ENCODE peak calls at places on chromosomes 1 and 21, in six cellular contexts. L is HFFc6, V is A549, W is transverse colon, J is choroid plexus epithelial cell, O is ascending aorta. P is an unnamed sample.
A peak's percentile ranks its signal among the peaks of the same experiment; 100 is the strongest.

GRCh38 chr21:39850333-39850732 is 16.9 kb upstream of the PCP4 start:
- DNase-seq in L (no peak), V (no peak), W (no peak), J (no peak), O (no peak), P (no peak)

GRCh38 chr1:7070389-7071029 is 285.3 kb downstream of the CAMTA1 start:
- DNase-seq in L (peak; percentile 50), V (peak; percentile 52), W (peak; percentile 57), J (peak; percentile 80), O (peak; percentile 76), P (peak; percentile 49)

GRCh38 chr1:161932668-161933067 is 91.0 kb downstream of the OLFML2B start:
- DNase-seq in L (no peak), V (no peak), W (peak; percentile 9), J (no peak), O (no peak), P (no peak)

GRCh38 chr1:36369061-36369470 is 16.7 kb downstream of the STK40 start:
- DNase-seq in L (peak; percentile 56), V (peak; percentile 85), W (peak; percentile 90), J (peak; percentile 77), O (peak; percentile 87), P (peak; percentile 64)

GRCh38 chr1:10659646-10660540 is 136.6 kb downstream of the CASZ1 start:
- DNase-seq in L (no peak), V (no peak), W (no peak), J (no peak), O (no peak), P (no peak)

GRCh38 chr1:85580046-85580411 is 532 bp upstream of the CCN1 start:
- DNase-seq in L (peak; percentile 84), V (peak; percentile 34), W (no peak), J (peak; percentile 82), O (peak; percentile 77), P (no peak)

GRCh38 chr1:1627261-1627841 is 4.6 kb upstream of the MMP23B start:
- DNase-seq in L (no peak), V (no peak), W (peak; percentile 88), J (no peak), O (no peak), P (no peak)

GRCh38 chr1:71462247-71462646 is 381.4 kb upstream of the ZRANB2 start:
- DNase-seq in L (no peak), V (no peak), W (no peak), J (no peak), O (no peak), P (no peak)

GRCh38 chr1:16237343-16237830 is 404 bp upstream of the CPLANE2 start:
- DNase-seq in L (peak; percentile 56), V (no peak), W (no peak), J (no peak), O (no peak), P (no peak)

GRCh38 chr21:27246741-27247140 is 279.9 kb upstream of the ADAMTS5 start:
- DNase-seq in L (peak; percentile 70), V (no peak), W (no peak), J (peak; percentile 59), O (no peak), P (peak; percentile 80)

GRCh38 chr1:207691814-207692213 is 46.9 kb downstream of the CR1L start:
- DNase-seq in L (peak; percentile 72), V (no peak), W (no peak), J (no peak), O (no peak), P (no peak)

GRCh38 chr1:10673305-10673704 is 123.1 kb downstream of the CASZ1 start:
- DNase-seq in L (no peak), V (no peak), W (no peak), J (no peak), O (no peak), P (no peak)

GRCh38 chr1:21543598-21543997 is 34.4 kb downstream of the ALPL start:
- DNase-seq in L (no peak), V (no peak), W (no peak), J (no peak), O (no peak), P (no peak)

GRCh38 chr1:94807742-94808491 is 12.2 kb upstream of the SLC44A3 start:
- DNase-seq in L (no peak), V (no peak), W (peak; percentile 78), J (peak; percentile 30), O (no peak), P (peak; percentile 27)

GRCh38 chr1:100219879-100220278 is 29.8 kb downstream of the DBT start:
- DNase-seq in L (no peak), V (no peak), W (no peak), J (peak; percentile 6), O (no peak), P (peak; percentile 9)

GRCh38 chr1:157431751-157432150 is 120.6 kb downstream of the FCRL5 start:
- DNase-seq in L (peak; percentile 12), V (no peak), W (no peak), J (peak; percentile 9), O (no peak), P (peak; percentile 58)

DNA sequence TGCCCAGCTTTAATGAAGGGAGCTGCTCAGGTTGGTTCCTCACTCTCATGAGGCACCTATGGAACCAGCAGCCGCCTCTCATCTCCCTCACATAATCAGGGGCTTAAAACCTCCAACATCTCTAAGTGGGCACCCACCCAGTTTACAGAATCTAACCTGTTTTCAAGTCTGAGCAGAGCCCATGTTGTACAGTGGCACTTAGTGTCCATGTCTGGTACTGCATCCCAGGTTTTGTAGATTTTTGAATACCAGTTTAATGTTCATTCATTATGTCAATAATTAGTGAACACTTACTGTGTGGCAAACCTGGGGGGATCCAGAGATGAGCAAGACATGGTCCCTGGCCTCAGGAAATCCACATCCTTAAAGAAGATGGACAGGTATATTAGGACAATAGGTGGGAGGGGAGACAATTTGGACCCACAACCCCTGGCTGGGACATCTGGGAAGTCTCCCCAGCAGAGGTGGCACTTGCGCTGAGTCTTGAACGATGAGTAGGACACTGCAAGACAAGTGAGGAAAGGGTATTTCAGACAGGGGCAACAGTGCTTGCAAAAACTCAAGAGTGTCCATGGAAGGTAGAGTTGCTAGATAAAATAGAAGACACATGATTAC is 83.3 kb downstream of the LACTBL1 start:
- DNase-seq in L (peak; percentile 28), V (peak; percentile 41), W (no peak), J (peak; percentile 70), O (no peak), P (peak; percentile 41)
- TF ChIP-seq CTCF in L (peak; percentile 92), V (peak; percentile 59), W (peak; percentile 74), J (peak; percentile 88), O (peak; percentile 65), P (peak; percentile 82)

GRCh38 chr1:66243548-66244130 is 290.3 kb upstream of the SGIP1 start:
- DNase-seq in L (no peak), V (no peak), W (no peak), J (no peak), O (no peak), P (peak; percentile 32)

GRCh38 chr1:66237722-66238479 is 296.1 kb upstream of the SGIP1 start:
- DNase-seq in L (no peak), V (no peak), W (no peak), J (peak; percentile 18), O (no peak), P (no peak)

GRCh38 chr1:66242646-66243547 is 291.1 kb upstream of the SGIP1 start:
- DNase-seq in L (peak; percentile 89), V (peak; percentile 41), W (peak; percentile 86), J (peak; percentile 96), O (peak; percentile 92), P (peak; percentile 87)

GRCh38 chr1:66240491-66241484 is 293.2 kb upstream of the SGIP1 start:
- DNase-seq in L (no peak), V (no peak), W (no peak), J (peak; percentile 51), O (no peak), P (no peak)

GRCh38 chr1:66239834-66240233 is 294.1 kb upstream of the SGIP1 start:
- DNase-seq in L (no peak), V (no peak), W (no peak), J (peak; percentile 38), O (no peak), P (peak; percentile 9)
- TF ChIP-seq CTCF in L (peak; percentile 52), V (no peak), W (no peak), J (peak; percentile 13), O (no peak), P (peak; percentile 25)

GRCh38 chr1:246149543-246149942 is 357.5 kb downstream of the SMYD3 start:
- DNase-seq in L (no peak), V (no peak), W (no peak), J (no peak), O (no peak), P (no peak)

GRCh38 chr1:246153796-246154212 is 353.3 kb downstream of the SMYD3 start:
- DNase-seq in L (no peak), V (no peak), W (no peak), J (no peak), O (no peak), P (no peak)

GRCh38 chr1:246155923-246156322 is 351.2 kb downstream of the SMYD3 start:
- DNase-seq in L (peak; percentile 43), V (no peak), W (no peak), J (peak; percentile 54), O (no peak), P (no peak)

GRCh38 chr1:246152986-246153431 is 354.1 kb downstream of the SMYD3 start:
- DNase-seq in L (no peak), V (no peak), W (no peak), J (no peak), O (no peak), P (no peak)

DNA sequence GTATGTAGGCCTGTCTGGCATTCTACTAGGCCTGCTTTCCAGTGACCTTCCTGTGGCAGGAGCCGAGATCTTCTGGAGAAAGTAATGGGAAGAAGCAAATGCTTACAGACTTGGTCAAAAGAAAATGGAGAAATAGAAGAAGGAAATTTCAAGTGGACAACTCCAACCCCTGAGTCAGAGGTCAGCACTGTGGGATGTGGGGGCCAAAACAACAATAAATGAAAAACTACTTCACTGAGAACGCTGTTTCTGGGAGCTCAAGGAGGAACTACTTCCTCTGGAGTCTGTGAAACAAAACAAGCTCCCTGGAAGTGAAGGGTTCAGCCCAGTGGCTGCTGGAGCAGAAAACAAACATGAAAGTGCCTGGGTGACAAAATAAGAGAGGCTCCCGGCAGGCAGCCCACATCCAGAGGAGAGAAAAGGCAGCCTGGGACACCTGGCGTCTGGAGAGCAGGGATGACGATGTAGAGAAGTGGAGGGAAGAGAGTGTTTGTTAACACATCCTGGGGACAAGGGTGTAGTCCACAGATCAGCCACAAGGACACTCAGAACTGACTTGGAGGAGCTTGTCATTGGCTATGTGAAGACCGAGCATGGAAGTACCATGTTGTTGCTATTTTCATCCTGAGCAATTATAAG is 355.2 kb downstream of the SMYD3 start:
- DNase-seq in L (no peak), V (peak; percentile 10), W (no peak), J (no peak), O (no peak), P (peak; percentile 24)
- TF ChIP-seq CTCF in L (peak; percentile 23), V (no peak), W (no peak), J (peak; percentile 15), O (no peak), P (peak; percentile 27)

GRCh38 chr1:28395181-28395580 is 25.6 kb downstream of the PHACTR4 start:
- DNase-seq in L (no peak), V (no peak), W (no peak), J (no peak), O (no peak), P (no peak)

GRCh38 chr1:28392027-28392652 is 22.6 kb downstream of the PHACTR4 start:
- DNase-seq in L (peak; percentile 87), V (peak; percentile 13), W (no peak), J (peak; percentile 96), O (no peak), P (peak; percentile 87)

DNA sequence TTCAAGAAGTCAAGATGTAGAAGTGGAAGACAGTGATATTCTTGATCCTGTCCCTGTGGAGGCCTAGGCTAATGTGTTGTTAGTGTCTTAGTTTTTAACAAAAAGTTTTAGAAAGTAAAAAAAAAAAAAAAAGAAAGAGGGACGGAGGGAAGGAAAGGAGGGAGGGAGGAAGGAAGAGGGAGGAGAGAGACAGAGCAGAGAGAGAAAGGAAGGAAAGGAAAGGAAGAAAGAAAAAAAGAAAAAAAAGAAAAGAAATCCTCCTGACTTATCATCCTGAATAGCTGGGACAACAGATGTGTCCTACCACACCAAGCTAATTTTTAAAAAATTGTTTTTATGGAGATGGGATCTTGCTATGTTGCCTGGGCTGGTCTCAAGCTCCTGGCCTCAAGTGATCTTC is 24.6 kb downstream of the PHACTR4 start:
- DNase-seq in L (no peak), V (no peak), W (no peak), J (no peak), O (no peak), P (no peak)
- TF ChIP-seq CTCF in L (no peak), V (no peak), W (no peak), J (no peak), O (no peak), P (no peak)